ENCODE peak calls at places on chromosome 18, in eight cellular contexts. One of them, this sample, is unnamed.

GRCh38 chr18:74316257-74317180 is 880 bp downstream of the C18orf63 start:
- DNase-seq in H1: no peak
- DNase-seq in upper lobe of left lung: no peak
- DNase-seq in transverse colon: no peak
- DNase-seq in stomach: no peak
- DNase-seq in suprapubic skin: no peak
- DNase-seq in GM12878: no peak
- DNase-seq in K562: no peak
- DNase-seq in this sample: no peak

GRCh38 chr18:44541781-44542180 is 138.9 kb upstream of the SETBP1 start:
- DNase-seq in GM12878: no peak
- DNase-seq in suprapubic skin: no peak
- DNase-seq in stomach: no peak
- DNase-seq in upper lobe of left lung: no peak
- DNase-seq in H1: no peak
- DNase-seq in K562: no peak
- DNase-seq in transverse colon: no peak
- DNase-seq in this sample: no peak

GRCh38 chr18:25136416-25137132 is 215.4 kb downstream of the ZNF521 start:
- DNase-seq in K562: no peak
- DNase-seq in suprapubic skin: no peak
- DNase-seq in stomach: no peak
- DNase-seq in transverse colon: no peak
- DNase-seq in upper lobe of left lung: no peak
- DNase-seq in GM12878: no peak
- DNase-seq in H1: no peak
- DNase-seq in this sample: no peak

GRCh38 chr18:48950536-48951447 is at the start of gene SMAD7:
- DNase-seq in GM12878: no peak
- DNase-seq in stomach: peak; percentile 40
- DNase-seq in K562: no peak
- DNase-seq in transverse colon: peak; percentile 50
- DNase-seq in upper lobe of left lung: no peak
- DNase-seq in suprapubic skin: no peak
- DNase-seq in H1: no peak
- DNase-seq in this sample: no peak

GRCh38 chr18:74063023-74063422 is 84.6 kb downstream of the FBXO15 start:
- DNase-seq in GM12878: no peak
- DNase-seq in H1: no peak
- DNase-seq in upper lobe of left lung: no peak
- DNase-seq in K562: peak; percentile 23
- DNase-seq in stomach: no peak
- DNase-seq in suprapubic skin: no peak
- DNase-seq in transverse colon: no peak
- DNase-seq in this sample: no peak

GRCh38 chr18:44839239-44839666 is 158.6 kb downstream of the SETBP1 start:
- DNase-seq in upper lobe of left lung: peak; percentile 81
- DNase-seq in transverse colon: peak; percentile 80
- DNase-seq in H1: no peak
- DNase-seq in stomach: peak; percentile 74
- DNase-seq in K562: peak; percentile 69
- DNase-seq in suprapubic skin: no peak
- DNase-seq in GM12878: peak; percentile 64
- DNase-seq in this sample: peak; percentile 87

GRCh38 chr18:8329186-8329771 is 280.0 kb upstream of the RAB12 start:
- DNase-seq in K562: no peak
- DNase-seq in GM12878: no peak
- DNase-seq in transverse colon: no peak
- DNase-seq in upper lobe of left lung: no peak
- DNase-seq in suprapubic skin: no peak
- DNase-seq in H1: no peak
- DNase-seq in stomach: no peak
- DNase-seq in this sample: no peak

GRCh38 chr18:77091366-77091765 is 41.2 kb downstream of the MBP start:
- DNase-seq in stomach: no peak
- DNase-seq in GM12878: no peak
- DNase-seq in transverse colon: no peak
- DNase-seq in upper lobe of left lung: no peak
- DNase-seq in K562: no peak
- DNase-seq in suprapubic skin: peak; percentile 59
- DNase-seq in H1: no peak
- DNase-seq in this sample: no peak

GRCh38 chr18:9559253-9559652 is 55.1 kb downstream of the PPP4R1 start:
- DNase-seq in GM12878: no peak
- DNase-seq in stomach: no peak
- DNase-seq in suprapubic skin: no peak
- DNase-seq in upper lobe of left lung: no peak
- DNase-seq in transverse colon: no peak
- DNase-seq in K562: no peak
- DNase-seq in H1: no peak
- DNase-seq in this sample: no peak

GRCh38 chr18:79355433-79356335 is 40.0 kb upstream of the NFATC1 start:
- DNase-seq in K562: no peak
- DNase-seq in stomach: no peak
- DNase-seq in transverse colon: no peak
- DNase-seq in H1: no peak
- DNase-seq in suprapubic skin: no peak
- DNase-seq in GM12878: no peak
- DNase-seq in upper lobe of left lung: no peak
- DNase-seq in this sample: no peak

GRCh38 chr18:48743046-48743445 is 204.2 kb downstream of the CTIF start:
- DNase-seq in stomach: no peak
- DNase-seq in H1: no peak
- DNase-seq in transverse colon: no peak
- DNase-seq in GM12878: no peak
- DNase-seq in suprapubic skin: no peak
- DNase-seq in upper lobe of left lung: peak; percentile 72
- DNase-seq in K562: no peak
- DNase-seq in this sample: peak; percentile 87

GRCh38 chr18:61833978-61834377 is 58.8 kb downstream of the RNF152 start:
- DNase-seq in GM12878: no peak
- DNase-seq in H1: no peak
- DNase-seq in stomach: no peak
- DNase-seq in K562: no peak
- DNase-seq in upper lobe of left lung: no peak
- DNase-seq in suprapubic skin: no peak
- DNase-seq in transverse colon: no peak
- DNase-seq in this sample: no peak

GRCh38 chr18:42131044-42131939 is 176.3 kb downstream of the PIK3C3 start:
- DNase-seq in GM12878: no peak
- DNase-seq in H1: no peak
- DNase-seq in suprapubic skin: no peak
- DNase-seq in stomach: no peak
- DNase-seq in upper lobe of left lung: no peak
- DNase-seq in K562: no peak
- DNase-seq in transverse colon: peak; percentile 35
- DNase-seq in this sample: no peak

GRCh38 chr18:22339913-22340312 is 77.8 kb downstream of the CTAGE1 start:
- DNase-seq in upper lobe of left lung: no peak
- DNase-seq in K562: no peak
- DNase-seq in stomach: no peak
- DNase-seq in transverse colon: no peak
- DNase-seq in GM12878: no peak
- DNase-seq in suprapubic skin: no peak
- DNase-seq in H1: no peak
- DNase-seq in this sample: no peak

GRCh38 chr18:6069103-6069502 is 173.8 kb upstream of the TMEM200C start:
- DNase-seq in suprapubic skin: no peak
- DNase-seq in H1: no peak
- DNase-seq in stomach: no peak
- DNase-seq in upper lobe of left lung: no peak
- DNase-seq in GM12878: no peak
- DNase-seq in transverse colon: no peak
- DNase-seq in K562: no peak
- DNase-seq in this sample: no peak

GRCh38 chr18:48312066-48312465 is 97.1 kb downstream of the ZBTB7C start:
- DNase-seq in K562: no peak
- DNase-seq in suprapubic skin: no peak
- DNase-seq in transverse colon: no peak
- DNase-seq in H1: no peak
- DNase-seq in upper lobe of left lung: no peak
- DNase-seq in stomach: no peak
- DNase-seq in GM12878: no peak
- DNase-seq in this sample: no peak

GRCh38 chr18:32021756-32022564 is 3.3 kb downstream of the RNF125 start:
- DNase-seq in GM12878: no peak
- DNase-seq in transverse colon: no peak
- DNase-seq in K562: no peak
- DNase-seq in suprapubic skin: no peak
- DNase-seq in H1: no peak
- DNase-seq in stomach: no peak
- DNase-seq in upper lobe of left lung: no peak
- DNase-seq in this sample: no peak

GRCh38 chr18:75213610-75214009 is 3.0 kb downstream of the TSHZ1 start:
- DNase-seq in GM12878: no peak
- DNase-seq in transverse colon: no peak
- DNase-seq in K562: no peak
- DNase-seq in stomach: no peak
- DNase-seq in suprapubic skin: no peak
- DNase-seq in upper lobe of left lung: no peak
- DNase-seq in H1: no peak
- DNase-seq in this sample: no peak

GRCh38 chr18:2494921-2495320 is 76.4 kb downstream of the METTL4 start:
- DNase-seq in K562: no peak
- DNase-seq in H1: no peak
- DNase-seq in suprapubic skin: no peak
- DNase-seq in GM12878: no peak
- DNase-seq in upper lobe of left lung: no peak
- DNase-seq in transverse colon: no peak
- DNase-seq in stomach: no peak
- DNase-seq in this sample: no peak

GRCh38 chr18:9596843-9597242 is 17.5 kb downstream of the PPP4R1 start:
- DNase-seq in K562: no peak
- DNase-seq in stomach: no peak
- DNase-seq in GM12878: no peak
- DNase-seq in transverse colon: no peak
- DNase-seq in upper lobe of left lung: no peak
- DNase-seq in H1: no peak
- DNase-seq in suprapubic skin: no peak
- DNase-seq in this sample: no peak

GRCh38 chr18:37294951-37295350 is 270.6 kb downstream of the CELF4 start:
- DNase-seq in H1: peak; percentile 46
- DNase-seq in GM12878: no peak
- DNase-seq in upper lobe of left lung: no peak
- DNase-seq in transverse colon: peak; percentile 14
- DNase-seq in K562: peak; percentile 57
- DNase-seq in suprapubic skin: no peak
- DNase-seq in stomach: no peak
- DNase-seq in this sample: no peak

GRCh38 chr18:37287601-37288000 is 278.0 kb downstream of the CELF4 start:
- DNase-seq in GM12878: no peak
- DNase-seq in H1: no peak
- DNase-seq in suprapubic skin: no peak
- DNase-seq in transverse colon: no peak
- DNase-seq in K562: no peak
- DNase-seq in upper lobe of left lung: no peak
- DNase-seq in stomach: no peak
- DNase-seq in this sample: no peak

GRCh38 chr18:42548493-42548892 is 567.0 kb downstream of the RIT2 start:
- DNase-seq in transverse colon: no peak
- DNase-seq in K562: no peak
- DNase-seq in GM12878: no peak
- DNase-seq in stomach: peak; percentile 34
- DNase-seq in suprapubic skin: no peak
- DNase-seq in upper lobe of left lung: no peak
- DNase-seq in H1: no peak
- DNase-seq in this sample: no peak

GRCh38 chr18:24736686-24737085 is 276.2 kb downstream of the HRH4 start:
- DNase-seq in transverse colon: no peak
- DNase-seq in H1: no peak
- DNase-seq in GM12878: no peak
- DNase-seq in suprapubic skin: no peak
- DNase-seq in stomach: no peak
- DNase-seq in K562: no peak
- DNase-seq in upper lobe of left lung: no peak
- DNase-seq in this sample: no peak

GRCh38 chr18:22695674-22696073 is 237.5 kb upstream of the RBBP8 start:
- DNase-seq in K562: no peak
- DNase-seq in upper lobe of left lung: no peak
- DNase-seq in suprapubic skin: no peak
- DNase-seq in GM12878: no peak
- DNase-seq in transverse colon: no peak
- DNase-seq in stomach: no peak
- DNase-seq in H1: no peak
- DNase-seq in this sample: no peak

DNA sequence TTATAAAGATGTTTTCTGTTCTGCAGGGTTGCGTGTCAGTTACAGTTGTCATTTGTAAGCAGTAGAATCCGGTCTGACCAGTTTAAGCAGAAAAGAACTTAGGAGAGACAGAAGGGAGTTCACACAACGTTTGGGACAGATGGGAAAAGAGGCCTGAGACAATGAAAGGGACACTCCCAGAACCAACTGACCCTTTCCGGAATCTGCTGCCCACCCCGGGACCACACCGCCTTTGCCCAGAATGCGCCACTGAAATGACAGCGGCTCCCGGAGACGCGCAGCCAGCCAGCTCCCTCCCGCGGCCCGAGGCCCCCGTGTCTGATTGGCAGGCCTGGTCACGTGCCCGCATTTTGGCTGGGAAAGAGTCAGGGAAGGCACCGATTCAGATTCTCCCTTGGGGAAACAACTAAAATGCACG is 244.6 kb downstream of the BCL2 start:
- DNase-seq in GM12878: no peak
- DNase-seq in K562: peak; percentile 67
- DNase-seq in H1: peak; percentile 23
- DNase-seq in suprapubic skin: peak; percentile 92
- DNase-seq in transverse colon: peak; percentile 79
- DNase-seq in upper lobe of left lung: peak; percentile 83
- DNase-seq in stomach: peak; percentile 68
- DNase-seq in this sample: peak; percentile 85
- TF ChIP-seq POLR2AphosphoS5 in GM12878: peak; percentile 37
- TF ChIP-seq POLR2AphosphoS5 in K562: no peak
- TF ChIP-seq POLR2AphosphoS5 in H1: no peak
- TF ChIP-seq POLR2AphosphoS5 in suprapubic skin: no peak
- TF ChIP-seq POLR2AphosphoS5 in transverse colon: peak; percentile 45
- TF ChIP-seq POLR2AphosphoS5 in upper lobe of left lung: no peak
- TF ChIP-seq POLR2AphosphoS5 in stomach: no peak
- TF ChIP-seq POLR2AphosphoS5 in this sample: peak; percentile 14

GRCh38 chr18:50563376-50563775 is 3.5 kb downstream of the MAPK4 start:
- DNase-seq in H1: no peak
- DNase-seq in GM12878: no peak
- DNase-seq in transverse colon: no peak
- DNase-seq in suprapubic skin: no peak
- DNase-seq in upper lobe of left lung: no peak
- DNase-seq in K562: no peak
- DNase-seq in stomach: no peak
- DNase-seq in this sample: no peak
- TF ChIP-seq EP300 in H1: no peak
- TF ChIP-seq EP300 in GM12878: no peak
- TF ChIP-seq EP300 in transverse colon: no peak
- TF ChIP-seq EP300 in suprapubic skin: no peak
- TF ChIP-seq EP300 in upper lobe of left lung: no peak
- TF ChIP-seq EP300 in K562: no peak
- TF ChIP-seq EP300 in stomach: no peak
- TF ChIP-seq EP300 in this sample: no peak

GRCh38 chr18:46265190-46266156 is 161.3 kb downstream of the HAUS1 start:
- DNase-seq in suprapubic skin: no peak
- DNase-seq in GM12878: no peak
- DNase-seq in H1: no peak
- DNase-seq in transverse colon: no peak
- DNase-seq in K562: no peak
- DNase-seq in stomach: no peak
- DNase-seq in upper lobe of left lung: no peak
- DNase-seq in this sample: no peak
- H3K4me1 ChIP-seq in suprapubic skin: peaks cover 15% of the 10 kb centered on the region
- H3K4me1 ChIP-seq in GM12878: no peaks in the 10 kb centered on the region
- H3K4me1 ChIP-seq in H1: peaks cover 11% of the 10 kb centered on the region
- H3K4me1 ChIP-seq in transverse colon: peaks cover 4% of the 10 kb centered on the region
- H3K4me1 ChIP-seq in K562: peaks cover 10% of the 10 kb centered on the region
- H3K4me1 ChIP-seq in stomach: peaks cover 28% of the 10 kb centered on the region
- H3K4me1 ChIP-seq in upper lobe of left lung: peaks cover 6% of the 10 kb centered on the region
- H3K4me1 ChIP-seq in this sample: peaks cover 8% of the 10 kb centered on the region

GRCh38 chr18:58862404-58862803 is 2.3 kb upstream of the ZNF532 start:
- DNase-seq in GM12878: no peak
- DNase-seq in suprapubic skin: no peak
- DNase-seq in H1: no peak
- DNase-seq in K562: no peak
- DNase-seq in transverse colon: no peak
- DNase-seq in stomach: no peak
- DNase-seq in upper lobe of left lung: no peak
- DNase-seq in this sample: peak; percentile 44
- TF ChIP-seq POLR2AphosphoS5 in GM12878: no peak
- TF ChIP-seq POLR2AphosphoS5 in suprapubic skin: no peak
- TF ChIP-seq POLR2AphosphoS5 in H1: no peak
- TF ChIP-seq POLR2AphosphoS5 in K562: no peak
- TF ChIP-seq POLR2AphosphoS5 in transverse colon: no peak
- TF ChIP-seq POLR2AphosphoS5 in stomach: no peak
- TF ChIP-seq POLR2AphosphoS5 in upper lobe of left lung: no peak
- TF ChIP-seq POLR2AphosphoS5 in this sample: no peak